ENCODE peak calls at places on chromosomes 5 and 9, in four cellular contexts. M is hepatocyte, C is suprapubic skin, K is HCT116. Q is an unnamed sample. For H3K9me3, the result is how much of the 10 kb centered on the place peaks cover.

GRCh38 chr5:29942089-29942488 is 1251.4 kb upstream of the CDH6 start:
- DNase-seq in M (no peak), C (no peak), K (no peak), Q (no peak)

GRCh38 chr5:124040799-124041198 is 528.8 kb downstream of the CSNK1G3 start:
- DNase-seq in K (no peak), M (no peak), C (no peak), Q (no peak)

GRCh38 chr5:173496129-173496882 is 120.1 kb downstream of the BOD1 start:
- DNase-seq in K (no peak), C (no peak), M (no peak), Q (no peak)

GRCh38 chr9:138119202-138120027 is 241.8 kb downstream of the CACNA1B start:
- DNase-seq in M (no peak), K (no peak), C (no peak), Q (no peak)

GRCh38 chr5:1051366-1051720 is 42.7 kb downstream of the NKD2 start:
- DNase-seq in K (no peak), M (no peak), C (no peak), Q (no peak)

GRCh38 chr5:1139806-1140187 is 27.9 kb upstream of the SLC12A7 start:
- DNase-seq in C (no peak), M (no peak), K (no peak), Q (no peak)

GRCh38 chr5:10741661-10742060 is 19.4 kb downstream of the DAP start:
- DNase-seq in C (no peak), M (no peak), K (no peak), Q (no peak)

GRCh38 chr5:125059255-125060050 is 313.0 kb upstream of the ZNF608 start:
- DNase-seq in K (peak), M (peak), C (no peak), Q (no peak)

GRCh38 chr5:135448796-135449507 is 1.8 kb upstream of the DCANP1 start:
- DNase-seq in C (peak), M (no peak), K (no peak), Q (peak)

GRCh38 chr5:169354921-169355320 is 54.0 kb upstream of the SLIT3 start:
- DNase-seq in K (no peak), C (no peak), M (no peak), Q (no peak)

GRCh38 chr9:127837346-127837745 is 17.1 kb downstream of the ENG start:
- DNase-seq in C (peak), K (no peak), M (no peak), Q (no peak)

GRCh38 chr5:19488786-19489185 is 499.2 kb downstream of the CDH18 start:
- DNase-seq in C (no peak), M (no peak), K (no peak), Q (no peak)

GRCh38 chr9:98101868-98102273 is 17.2 kb downstream of the TRIM14 start:
- DNase-seq in K (no peak), M (no peak), C (peak), Q (no peak)

GRCh38 chr9:137470785-137471184 is 11.7 kb upstream of the NSMF start:
- DNase-seq in C (no peak), K (no peak), M (no peak), Q (no peak)

GRCh38 chr5:136031713-136032112 is 2.9 kb downstream of the TGFBI start:
- DNase-seq in M (no peak), C (no peak), K (no peak), Q (no peak)

GRCh38 chr5:170144286-170145023 is 38.8 kb downstream of the FOXI1 start:
- DNase-seq in K (no peak), C (no peak), M (no peak), Q (no peak)

GRCh38 chr5:158979749-158980521 is 119.8 kb downstream of the EBF1 start:
- DNase-seq in C (peak), M (no peak), K (no peak), Q (no peak)

GRCh38 chr9:76901801-76902200 is 4.1 kb downstream of the PRUNE2 start:
- DNase-seq in K (no peak), C (no peak), M (no peak), Q (no peak)

GRCh38 chr9:76905661-76905983 is 292 bp downstream of the PRUNE2 start:
- DNase-seq in C (no peak), K (no peak), M (no peak), Q (no peak)

GRCh38 chr9:76904661-76905457 is 1.1 kb downstream of the PRUNE2 start:
- DNase-seq in M (no peak), K (no peak), C (no peak), Q (no peak)

GRCh38 chr9:76902395-76902794 is 3.5 kb downstream of the PRUNE2 start:
- DNase-seq in C (no peak), M (no peak), K (no peak), Q (no peak)

DNA sequence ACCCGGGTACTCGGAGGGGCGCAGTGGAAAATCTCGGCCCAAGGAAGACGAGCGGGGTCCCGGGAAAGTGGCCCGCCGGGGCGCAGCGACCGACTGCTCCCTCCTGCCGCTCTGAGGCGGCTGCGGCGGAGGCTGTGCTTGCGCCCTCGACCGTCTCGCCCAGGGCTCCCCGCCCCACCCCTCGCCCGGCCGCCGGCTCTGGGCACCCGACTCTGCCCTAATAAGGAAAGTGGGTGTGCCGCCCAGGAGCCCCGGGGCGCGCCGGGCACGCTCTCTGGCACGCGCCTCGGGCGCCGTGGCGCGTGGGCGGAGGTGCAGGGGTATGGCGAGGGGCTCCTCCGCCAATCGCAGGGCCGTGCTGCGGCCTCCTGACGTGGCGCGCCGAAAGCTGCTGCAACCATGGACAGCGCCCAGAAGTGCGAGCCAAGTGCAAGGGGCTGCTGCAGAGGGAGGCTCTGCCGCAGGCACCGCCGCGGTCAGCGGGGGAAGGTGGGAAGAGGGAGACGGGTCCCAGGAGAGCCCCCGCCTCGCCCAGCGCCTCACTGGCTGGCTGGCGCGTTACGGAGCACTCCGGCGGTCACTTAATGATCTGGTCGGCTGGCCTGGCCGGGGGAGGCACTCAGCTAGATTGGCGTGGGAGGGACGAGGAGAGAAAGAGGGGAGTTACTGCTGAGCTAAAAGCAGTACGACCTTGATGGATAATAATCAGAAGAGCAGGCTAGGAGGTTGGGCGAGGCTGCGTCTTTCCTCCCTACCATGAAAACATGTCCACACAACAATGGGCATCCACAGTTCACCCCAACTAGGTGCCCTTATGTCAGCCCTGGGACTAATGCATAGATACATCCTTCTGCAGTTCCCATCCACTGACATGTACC is at the start of gene PRUNE2:
- DNase-seq in K (no peak), C (no peak), M (peak), Q (peak)
- TF ChIP-seq CTCF in K (no peak), C (no peak), M (no peak), Q (peak)

GRCh38 chr9:96817973-96818372 is 36.3 kb downstream of the ZNF782 start:
- DNase-seq in M (no peak), C (no peak), K (no peak), Q (no peak)
- H3K9me3 ChIP-seq in M (half or more), C (half or more), K (under half), Q (half or more)

GRCh38 chr5:58263291-58263690 is 196.6 kb downstream of the PLK2 start:
- DNase-seq in C (no peak), M (no peak), K (no peak), Q (no peak)

GRCh38 chr5:58260243-58260642 is 199.6 kb downstream of the PLK2 start:
- DNase-seq in M (no peak), K (no peak), C (no peak), Q (no peak)

GRCh38 chr5:58261605-58262004 is 198.3 kb downstream of the PLK2 start:
- DNase-seq in C (no peak), K (no peak), M (no peak), Q (no peak)

GRCh38 chr5:58264276-58264675 is 195.6 kb downstream of the PLK2 start:
- DNase-seq in K (no peak), C (no peak), M (no peak), Q (no peak)

DNA sequence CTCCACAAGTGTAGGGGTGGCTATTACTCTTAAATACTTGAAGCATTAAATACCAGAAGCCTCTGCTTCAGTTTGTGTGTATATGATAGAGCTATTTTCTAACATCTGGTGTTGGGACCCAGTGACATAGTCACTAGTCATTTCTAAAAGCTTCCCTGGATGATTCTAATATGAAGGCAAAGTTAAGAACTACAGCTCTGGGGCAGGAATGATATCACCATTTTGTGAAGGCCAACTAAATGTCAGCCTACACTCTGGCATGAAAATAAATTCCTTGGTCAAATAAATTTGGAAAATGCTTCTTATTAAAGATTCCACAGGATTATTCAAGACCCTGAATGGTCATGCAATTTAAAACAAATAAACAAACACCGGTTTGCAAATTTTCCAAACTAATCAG is 197.7 kb downstream of the PLK2 start:
- DNase-seq in K (no peak), M (no peak), C (no peak), Q (no peak)
- H3K27ac ChIP-seq in K (no peak), M (no peak), C (no peak), Q (no peak)

GRCh38 chr5:15499528-15500325 is at the start of gene FBXL7:
- DNase-seq in C (peak), M (peak), K (no peak), Q (no peak)
- TF ChIP-seq CTCF in C (no peak), M (peak), K (no peak), Q (no peak)

DNA sequence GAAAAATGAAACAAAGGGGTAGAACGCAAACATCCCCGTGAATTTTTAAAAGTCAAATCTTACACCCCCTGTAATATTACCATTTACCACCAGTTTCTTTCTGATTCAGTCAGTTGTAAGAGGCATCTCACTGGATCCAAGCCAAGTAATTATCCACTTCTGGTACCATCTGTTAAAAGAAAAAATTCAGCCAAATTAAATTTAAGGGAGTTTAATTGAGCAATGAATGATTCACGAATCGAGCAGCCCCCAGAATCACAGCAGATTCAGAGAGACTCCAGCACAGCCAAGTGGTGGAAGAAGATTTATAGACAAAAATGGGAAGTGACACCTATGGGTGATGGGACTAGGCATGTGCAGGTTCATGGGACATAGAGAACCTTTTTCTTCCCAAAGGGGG is 29.9 kb upstream of the MTMR12 start:
- DNase-seq in M (no peak), K (no peak), C (no peak), Q (no peak)
- H3K9me3 ChIP-seq in M (under half), K (under half), C (under half), Q (under half)

DNA sequence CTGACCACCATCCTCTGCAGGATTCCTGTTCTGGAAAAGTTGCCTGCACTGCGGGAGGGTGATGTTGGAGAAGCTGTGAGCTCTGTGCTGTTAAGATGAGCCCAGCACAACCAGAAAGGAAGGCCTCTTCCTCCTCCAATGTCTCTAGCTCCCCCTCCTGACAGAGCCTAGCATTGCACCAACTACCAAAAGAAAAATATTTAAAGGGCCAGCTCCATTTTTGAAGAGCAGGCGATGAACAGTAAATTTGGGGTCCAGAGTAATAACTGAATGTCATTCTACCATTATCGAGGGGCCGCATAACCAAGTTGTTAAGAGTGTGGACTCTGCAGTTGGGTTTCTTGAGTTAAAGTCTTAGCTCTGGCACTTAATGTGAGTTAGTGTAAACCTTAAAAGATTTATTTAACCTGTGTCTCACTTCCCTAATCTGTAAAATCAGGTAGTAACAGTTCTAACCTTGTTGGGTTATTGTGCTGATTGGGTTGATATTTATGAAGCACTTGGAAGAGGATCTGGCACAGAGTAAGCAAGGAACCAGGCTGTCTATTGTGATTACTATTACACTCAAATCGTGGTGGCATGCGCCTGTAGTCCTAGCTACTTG is 3.9 kb downstream of the TEX53 start:
- DNase-seq in M (peak), C (no peak), K (peak), Q (peak)
- H3K27ac ChIP-seq in M (no peak), C (no peak), K (no peak), Q (no peak)